ENCODE peak calls at places on chromosomes 2 and 18, in five cellular contexts. B is BJ; I is SK-MEL-5; S is stimulated activated CD4-positive, alpha-beta T cell treated with anti-CD3 and anti-CD28 coated beads, TNF-alpha, amount 100 ng/mL, for 48 hours; V is kidney. Z is an unnamed sample.
A peak's percentile ranks its signal among the peaks of the same experiment; 100 is the strongest.

GRCh38 chr2:50529600-50530218 is 502.2 kb downstream of the NRXN1 start:
- DNase-seq in I (peak; percentile 72), B (peak; percentile 4), V (no peak), S (no peak), Z (peak; percentile 67)

GRCh38 chr18:46220116-46220515 is 115.9 kb downstream of the HAUS1 start:
- DNase-seq in I (no peak), S (no peak), V (no peak), B (no peak), Z (peak; percentile 32)

GRCh38 chr2:28394331-28394877 is 1.7 kb downstream of the FOSL2 start:
- DNase-seq in S (no peak), V (peak; percentile 87), I (no peak), B (no peak), Z (peak; percentile 65)

GRCh38 chr2:195658541-195658890 is 1.5 kb downstream of the SLC39A10 start:
- DNase-seq in S (no peak), V (no peak), B (peak; percentile 19), I (peak; percentile 35), Z (peak; percentile 92)

GRCh38 chr2:212536385-212537310 is 2.0 kb downstream of the ERBB4 start:
- DNase-seq in V (peak; percentile 41), I (no peak), S (no peak), B (no peak), Z (no peak)

GRCh38 chr2:19009510-19009909 is 348.9 kb downstream of the OSR1 start:
- DNase-seq in I (no peak), S (no peak), V (no peak), B (peak; percentile 74), Z (no peak)

GRCh38 chr2:192151848-192152247 is 42.9 kb downstream of the TMEFF2 start:
- DNase-seq in B (no peak), S (no peak), I (no peak), V (no peak), Z (peak; percentile 21)

GRCh38 chr2:97992836-97993825 is 2.6 kb downstream of the TMEM131 start:
- DNase-seq in S (no peak), I (no peak), B (no peak), V (no peak), Z (no peak)

GRCh38 chr2:96499061-96499960 is 5.8 kb downstream of the NEURL3 start:
- DNase-seq in V (no peak), B (no peak), I (no peak), S (no peak), Z (no peak)

GRCh38 chr2:43071629-43072550 is 154.5 kb downstream of the ZFP36L2 start:
- DNase-seq in V (peak; percentile 85), I (no peak), B (no peak), S (no peak), Z (no peak)

GRCh38 chr2:149819356-149819957 is 231.9 kb upstream of the MMADHC start:
- DNase-seq in I (no peak), S (no peak), B (no peak), V (no peak), Z (no peak)

GRCh38 chr18:53790817-53791216 is 433.7 kb downstream of the MBD2 start:
- DNase-seq in V (no peak), I (no peak), S (no peak), B (peak; percentile 14), Z (peak; percentile 24)

GRCh38 chr2:18800240-18800971 is 211.0 kb upstream of the NT5C1B start:
- DNase-seq in S (no peak), V (no peak), I (no peak), B (no peak), Z (no peak)

GRCh38 chr18:76394780-76395476 is 100.1 kb downstream of the ZNF516 start:
- DNase-seq in V (no peak), B (peak; percentile 54), S (no peak), I (peak; percentile 15), Z (no peak)

GRCh38 chr2:86072271-86072858 is 33.3 kb downstream of the POLR1A start:
- DNase-seq in B (no peak), I (peak; percentile 71), S (no peak), V (peak; percentile 90), Z (peak; percentile 39)

GRCh38 chr2:28976584-28976983 is 4.5 kb upstream of the TOGARAM2 start:
- DNase-seq in I (no peak), S (no peak), B (no peak), V (peak; percentile 76), Z (peak; percentile 55)

GRCh38 chr2:236672606-236673005 is 103.0 kb downstream of the ACKR3 start:
- DNase-seq in V (no peak), S (no peak), B (no peak), I (no peak), Z (no peak)

GRCh38 chr18:22005191-22005824 is 164.1 kb upstream of the GATA6 start:
- DNase-seq in B (no peak), V (peak; percentile 81), S (no peak), I (no peak), Z (no peak)

GRCh38 chr18:35513181-35513932 is 15.6 kb upstream of the INO80C start:
- DNase-seq in S (no peak), B (peak; percentile 47), I (no peak), V (no peak), Z (peak; percentile 84)

GRCh38 chr2:95269036-95269680 is 5.1 kb upstream of the PROM2 start:
- DNase-seq in I (no peak), S (no peak), B (no peak), V (peak; percentile 51), Z (no peak)

GRCh38 chr2:134955744-134956143 is 37.1 kb downstream of the CCNT2 start:
- DNase-seq in V (no peak), S (no peak), B (no peak), I (no peak), Z (no peak)

GRCh38 chr2:122164964-122165363 is 409.5 kb downstream of the TSN start:
- DNase-seq in I (no peak), S (no peak), B (no peak), V (no peak), Z (no peak)

GRCh38 chr2:4020153-4020552 is 316.8 kb downstream of the DCDC2C start:
- DNase-seq in V (no peak), S (no peak), I (no peak), B (no peak), Z (peak; percentile 0)

GRCh38 chr2:129771606-129772598 is 207.6 kb upstream of the RAB6C start:
- DNase-seq in S (no peak), I (no peak), V (no peak), B (no peak), Z (no peak)

GRCh38 chr18:36688020-36688965 is 140.5 kb downstream of the TPGS2 start:
- DNase-seq in I (peak; percentile 78), V (no peak), S (peak; percentile 12), B (no peak), Z (peak; percentile 80)

Z was measured in fibroblast of pulmonary artery.